ENCODE peak calls at places on chromosomes 16 and 17, in eight cellular contexts. E is mucosa of descending colon, L is AG04449, I is left ventricle myocardium inferior, O is fibroblast of mammary gland, H is PC-3, K is A549, B is colonic mucosa. T is an unnamed sample.

GRCh38 chr17:48062273-48062672 is 14.1 kb downstream of the NFE2L1 start:
- DNase-seq in E (no peak), L (no peak), I (no peak), O (no peak), H (no peak), K (no peak), B (no peak), T (no peak)

GRCh38 chr16:49269231-49269630 is 12.4 kb downstream of the CBLN1 start:
- DNase-seq in E (no peak), L (no peak), I (no peak), O (no peak), H (no peak), K (no peak), B (no peak), T (no peak)

GRCh38 chr17:231191-231965 is 49.9 kb upstream of the DOC2B start:
- DNase-seq in E (no peak), L (no peak), I (peak), O (no peak), H (no peak), K (no peak), B (peak), T (no peak)

GRCh38 chr17:20174588-20175265 is 165.6 kb downstream of the SPECC1 start:
- DNase-seq in E (no peak), L (no peak), I (no peak), O (peak), H (peak), K (no peak), B (no peak), T (peak)

GRCh38 chr17:10081571-10082169 is 116.7 kb downstream of the GAS7 start:
- DNase-seq in E (no peak), L (no peak), I (no peak), O (no peak), H (no peak), K (no peak), B (no peak), T (no peak)

GRCh38 chr17:79761894-79762570 is 15.9 kb upstream of the CBX2 start:
- DNase-seq in E (no peak), L (no peak), I (no peak), O (no peak), H (no peak), K (no peak), B (no peak), T (no peak)

GRCh38 chr17:40099627-40100418 is 566 bp downstream of the NR1D1 start:
- DNase-seq in E (no peak), L (no peak), I (no peak), O (no peak), H (no peak), K (no peak), B (no peak), T (no peak)

GRCh38 chr17:11671151-11671550 is 72.9 kb downstream of the DNAH9 start:
- DNase-seq in E (no peak), L (no peak), I (no peak), O (no peak), H (no peak), K (no peak), B (no peak), T (peak)

GRCh38 chr16:48385272-48385953 is at the start of gene SIAH1:
- DNase-seq in E (peak), L (no peak), I (peak), O (peak), H (peak), K (peak), B (peak), T (peak)

GRCh38 chr17:76385892-76386786 is 1.7 kb downstream of the SPHK1 start:
- DNase-seq in E (peak), L (no peak), I (peak), O (peak), H (peak), K (peak), B (peak), T (peak)
- H3K4me3 ChIP-seq in E (no peak), L (peak), I (peak), O (peak), H (peak), K (peak), B (peak), T (peak)

GRCh38 chr17:35765731-35766488 is 5.2 kb downstream of the C17orf50 start:
- DNase-seq in E (no peak), L (no peak), I (no peak), O (no peak), H (no peak), K (no peak), B (no peak), T (no peak)

GRCh38 chr17:35766489-35766877 is 5.8 kb downstream of the C17orf50 start:
- DNase-seq in E (no peak), L (no peak), I (no peak), O (no peak), H (no peak), K (no peak), B (no peak), T (no peak)

GRCh38 chr17:35764123-35764991 is 3.7 kb downstream of the C17orf50 start:
- DNase-seq in E (peak), L (no peak), I (peak), O (peak), H (peak), K (peak), B (peak), T (peak)

GRCh38 chr17:35763767-35764122 is 3.1 kb downstream of the C17orf50 start:
- DNase-seq in E (no peak), L (no peak), I (no peak), O (no peak), H (no peak), K (no peak), B (no peak), T (no peak)

DNA sequence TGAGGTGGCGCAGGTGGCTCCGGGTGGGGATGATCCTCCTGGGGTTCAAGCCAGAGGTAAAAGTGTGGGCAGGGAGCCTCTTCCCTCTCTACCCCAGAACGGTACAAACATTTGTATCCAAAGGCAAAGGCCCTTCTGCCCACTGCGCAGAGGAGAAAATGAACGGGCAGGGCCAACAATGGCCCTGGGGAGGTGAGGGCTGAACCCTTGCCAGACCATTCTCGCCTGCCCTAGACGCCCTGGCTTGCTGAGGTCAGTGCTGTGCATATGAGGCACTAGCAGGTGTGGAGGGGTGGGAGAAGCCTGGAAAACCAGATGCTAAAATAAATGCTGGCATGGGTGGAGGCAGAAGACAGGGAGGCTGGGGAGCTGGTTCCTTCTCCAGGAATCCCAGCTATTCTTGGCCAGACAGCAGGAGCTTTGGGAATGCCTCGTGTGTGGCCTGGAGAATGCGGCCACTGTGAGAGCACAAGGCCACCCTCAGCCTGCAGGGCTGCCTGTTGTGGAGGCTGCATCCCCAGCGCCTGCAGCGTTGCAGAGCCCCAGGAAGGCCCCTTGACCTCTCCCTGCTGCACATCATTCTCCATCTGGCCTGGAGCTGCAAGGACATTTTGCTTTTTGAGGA is 4.5 kb downstream of the C17orf50 start:
- DNase-seq in E (no peak), L (no peak), I (no peak), O (no peak), H (no peak), K (no peak), B (no peak), T (no peak)
- H3K4me3 ChIP-seq in E (no peak), L (no peak), I (no peak), O (no peak), H (no peak), K (no peak), B (no peak), T (no peak)

GRCh38 chr16:73094371-73094770 is 46.4 kb upstream of the ZFHX3 start:
- DNase-seq in E (no peak), L (no peak), I (no peak), O (no peak), H (no peak), K (no peak), B (no peak), T (no peak)

GRCh38 chr16:73092236-73092781 is 44.4 kb upstream of the ZFHX3 start:
- DNase-seq in E (no peak), L (no peak), I (no peak), O (no peak), H (no peak), K (no peak), B (no peak), T (no peak)

GRCh38 chr16:73095142-73095791 is 47.3 kb upstream of the ZFHX3 start:
- DNase-seq in E (no peak), L (no peak), I (no peak), O (no peak), H (peak), K (peak), B (no peak), T (peak)

GRCh38 chr16:73093146-73094144 is 45.5 kb upstream of the ZFHX3 start:
- DNase-seq in E (no peak), L (no peak), I (no peak), O (no peak), H (no peak), K (no peak), B (no peak), T (no peak)

GRCh38 chr16:73091199-73091598 is 43.3 kb upstream of the ZFHX3 start:
- DNase-seq in E (no peak), L (no peak), I (no peak), O (no peak), H (no peak), K (no peak), B (no peak), T (no peak)
- H3K4me3 ChIP-seq in E (no peak), L (no peak), I (no peak), O (no peak), H (no peak), K (no peak), B (no peak), T (no peak)

DNA sequence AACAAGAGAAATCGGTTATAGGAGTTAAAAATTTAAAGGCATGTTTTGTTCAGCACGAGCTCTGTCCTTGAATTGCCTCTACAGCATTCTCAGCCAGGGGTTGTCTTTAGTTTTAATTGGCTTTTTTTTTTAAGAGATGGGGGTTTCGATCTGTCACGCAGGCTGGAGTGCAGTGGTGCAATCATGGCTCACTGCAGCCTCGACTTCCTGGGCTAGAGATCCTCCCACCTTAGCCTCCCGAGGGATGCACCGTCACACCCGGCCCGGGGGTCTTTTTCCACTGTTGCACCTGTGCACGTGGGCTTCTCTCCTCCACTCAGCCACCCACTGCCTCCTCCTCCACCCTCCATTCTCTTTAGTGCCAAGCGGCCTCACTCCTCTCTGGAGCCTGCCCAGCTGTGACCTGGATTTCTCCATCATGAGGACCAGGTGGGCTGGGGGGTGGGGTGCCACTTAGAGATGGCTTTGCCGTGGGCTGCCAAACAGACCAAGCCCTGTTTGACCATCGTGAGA is 106.8 kb upstream of the SEC14L1 start:
- DNase-seq in E (no peak), L (no peak), I (no peak), O (no peak), H (no peak), K (no peak), B (no peak), T (no peak)
- H3K4me3 ChIP-seq in E (no peak), L (no peak), I (no peak), O (no peak), H (no peak), K (no peak), B (no peak), T (no peak)

GRCh38 chr16:1533443-1533951 is at the start of gene TMEM204:
- DNase-seq in E (peak), L (peak), I (peak), O (peak), H (no peak), K (no peak), B (peak), T (no peak)

GRCh38 chr16:1536601-1537000 is 3.1 kb downstream of the TMEM204 start:
- DNase-seq in E (no peak), L (no peak), I (no peak), O (no peak), H (no peak), K (no peak), B (no peak), T (no peak)

GRCh38 chr16:1534021-1535020 is 855 bp downstream of the TMEM204 start:
- DNase-seq in E (no peak), L (no peak), I (no peak), O (peak), H (no peak), K (no peak), B (no peak), T (no peak)

GRCh38 chr16:1537138-1537577 is 3.7 kb downstream of the TMEM204 start:
- DNase-seq in E (no peak), L (no peak), I (no peak), O (no peak), H (no peak), K (no peak), B (no peak), T (no peak)

DNA sequence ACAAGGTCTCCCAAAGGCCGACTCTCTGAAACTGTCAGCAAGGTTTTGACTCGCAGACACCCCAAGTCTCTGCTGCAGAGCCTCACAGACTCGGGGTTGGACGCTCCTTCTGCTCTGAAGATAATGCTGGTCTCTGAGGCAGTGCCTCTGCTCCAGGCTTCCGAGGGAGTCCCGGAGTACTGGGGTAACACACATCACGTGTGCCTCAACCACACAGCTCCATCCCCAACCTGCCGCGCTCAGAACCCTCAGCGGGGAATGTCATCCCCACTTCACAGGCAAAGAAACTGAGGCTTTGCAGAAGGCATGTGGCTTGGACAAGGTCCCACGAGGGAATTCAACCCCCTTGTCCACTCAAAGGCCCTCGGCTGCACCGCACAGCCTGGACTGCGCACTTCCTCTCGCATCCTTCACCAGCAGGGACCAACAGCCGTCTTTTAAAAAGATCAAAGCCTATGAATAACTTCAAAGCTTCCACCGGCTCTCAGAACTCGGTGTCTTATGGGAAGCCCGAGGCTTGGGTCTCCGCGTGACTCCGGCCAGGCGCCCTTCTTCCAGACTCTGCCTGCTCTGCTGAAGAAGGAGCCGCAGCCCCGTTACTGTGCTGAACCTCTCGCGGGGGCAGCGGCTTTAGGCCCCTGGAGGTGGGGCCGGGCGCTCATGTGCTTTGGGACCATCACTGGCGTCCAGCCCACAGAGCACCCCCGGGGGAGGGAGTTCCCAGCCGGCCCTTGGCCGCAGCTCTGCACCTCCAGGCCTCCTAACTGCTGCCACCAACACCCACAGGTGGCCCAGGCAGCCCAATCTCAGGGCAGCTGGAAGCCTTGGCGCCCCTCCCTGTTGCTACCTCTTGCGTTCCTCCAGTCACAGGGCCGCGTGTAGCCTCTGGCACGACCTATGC is 2.2 kb downstream of the TMEM204 start:
- DNase-seq in E (no peak), L (no peak), I (no peak), O (peak), H (no peak), K (no peak), B (no peak), T (no peak)
- H3K4me3 ChIP-seq in E (no peak), L (peak), I (peak), O (peak), H (no peak), K (no peak), B (peak), T (no peak)

DNA sequence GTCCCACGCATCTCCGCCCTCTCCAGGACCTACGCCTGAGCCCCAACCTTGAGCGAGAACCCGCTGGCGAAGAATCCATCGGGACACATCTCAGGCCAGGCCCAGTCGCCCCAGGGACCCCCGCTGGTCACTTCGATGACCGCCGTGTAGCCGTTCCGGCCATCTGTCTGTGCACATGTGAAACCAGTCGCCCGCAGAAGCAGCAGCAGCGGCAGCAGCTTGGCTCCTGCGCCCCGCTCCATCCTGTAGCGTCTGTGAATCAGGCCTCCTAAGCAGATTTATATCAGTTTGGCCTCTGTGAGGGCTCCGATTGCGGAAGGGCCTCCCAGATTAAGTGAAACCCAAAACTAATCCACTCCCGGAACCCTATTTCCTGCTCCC is at the start of gene VMO1:
- DNase-seq in E (peak), L (no peak), I (no peak), O (peak), H (peak), K (no peak), B (no peak), T (no peak)
- H3K4me3 ChIP-seq in E (no peak), L (peak), I (peak), O (no peak), H (peak), K (no peak), B (no peak), T (no peak)

GRCh38 chr17:76080207-76080933 is 1.4 kb downstream of the ZACN start:
- DNase-seq in E (no peak), L (no peak), I (no peak), O (no peak), H (no peak), K (no peak), B (no peak), T (no peak)
- H3K4me3 ChIP-seq in E (no peak), L (no peak), I (no peak), O (no peak), H (no peak), K (no peak), B (no peak), T (no peak)

T was measured in bronchial epithelial cell.